ENCODE peak calls at places on chromosomes 4 and X, in six cellular contexts. A is NCI-H748 treated with DMSO at 0.1 percent for 48 hours; E is T-helper 17 cell; L is heart left ventricle; H is CD4-positive, alpha-beta T cell; K is T follicular helper cell. S is an unnamed sample.

GRCh38 chr4:14701389-14701788 is 300.9 kb upstream of the CPEB2 start:
- DNase-seq in K (no peak), E (no peak), L (no peak), H (no peak), A (no peak), S (no peak)

GRCh38 chr4:52996261-52997131 is 134.4 kb downstream of the RASL11B start:
- DNase-seq in A (no peak), E (no peak), L (peak), H (no peak), K (no peak), S (no peak)

GRCh38 chrX:52819788-52820187 is 8.7 kb downstream of the XAGE5 start:
- DNase-seq in L (no peak), H (no peak), A (no peak), K (no peak), E (no peak), S (no peak)

GRCh38 chrX:67328496-67328895 is 215.3 kb upstream of the AR start:
- DNase-seq in H (no peak), E (no peak), A (no peak), L (no peak), K (no peak), S (no peak)

GRCh38 chr4:44425614-44426208 is 22.9 kb downstream of the KCTD8 start:
- DNase-seq in K (no peak), H (no peak), E (no peak), A (peak), L (no peak), S (peak)

GRCh38 chr4:76194325-76194724 is 19.3 kb downstream of the SCARB2 start:
- DNase-seq in E (no peak), H (no peak), A (no peak), L (no peak), K (no peak), S (no peak)

GRCh38 chrX:84363674-84364073 is 138.6 kb downstream of the HDX start:
- DNase-seq in K (no peak), H (no peak), A (peak), E (no peak), L (no peak), S (no peak)

GRCh38 chrX:130172127-130172834 is 519 bp downstream of the RAB33A start:
- DNase-seq in A (no peak), K (no peak), L (no peak), H (no peak), E (no peak), S (no peak)

GRCh38 chrX:47091149-47091775 is 13.0 kb downstream of the RGN start:
- DNase-seq in K (no peak), A (no peak), H (no peak), L (no peak), E (no peak), S (peak)

GRCh38 chrX:439719-440118 is 53.0 kb upstream of the PPP2R3B start:
- DNase-seq in K (no peak), A (no peak), H (no peak), L (no peak), E (no peak), S (no peak)

GRCh38 chrX:24372021-24372763 is 11.8 kb downstream of the SUPT20HL1 start:
- DNase-seq in A (no peak), H (no peak), L (no peak), K (no peak), E (no peak), S (no peak)

GRCh38 chr4:98505991-98506390 is 152.4 kb downstream of the TSPAN5 start:
- DNase-seq in A (no peak), H (no peak), E (no peak), L (no peak), K (no peak), S (no peak)

GRCh38 chrX:10952619-10953018 is 158.5 kb upstream of the HCCS start:
- DNase-seq in E (no peak), H (no peak), L (no peak), A (no peak), K (no peak), S (no peak)

GRCh38 chrX:106014119-106014775 is 24.3 kb downstream of the SERPINA7 start:
- DNase-seq in A (no peak), H (no peak), E (no peak), K (no peak), L (no peak), S (no peak)

GRCh38 chrX:19904778-19905367 is 17.5 kb upstream of the SH3KBP1 start:
- DNase-seq in H (no peak), A (peak), K (no peak), E (no peak), L (peak), S (peak)

GRCh38 chrX:9912341-9912740 is 54.8 kb upstream of the CLDN34 start:
- DNase-seq in A (peak), H (no peak), L (no peak), K (no peak), E (no peak), S (no peak)

GRCh38 chrX:106415276-106415895 is 196.4 kb upstream of the RADX start:
- DNase-seq in L (no peak), K (no peak), E (no peak), H (no peak), A (peak), S (peak)

GRCh38 chrX:11434607-11435006 is 141.4 kb downstream of the AMELX start:
- DNase-seq in L (no peak), H (no peak), E (no peak), A (no peak), K (no peak), S (no peak)

GRCh38 chrX:106468433-106468832 is 143.3 kb upstream of the RADX start:
- DNase-seq in L (no peak), A (no peak), K (no peak), E (no peak), H (no peak), S (no peak)

GRCh38 chrX:16138108-16138427 is 14.7 kb downstream of the GRPR start:
- DNase-seq in L (no peak), K (no peak), E (no peak), A (no peak), H (no peak), S (no peak)

GRCh38 chr4:78561677-78562076 is 10.1 kb downstream of the ANXA3 start:
- DNase-seq in L (no peak), K (no peak), E (no peak), H (no peak), A (no peak), S (no peak)

GRCh38 chrX:1521459-1521956 is 15.5 kb downstream of the P2RY8 start:
- DNase-seq in K (peak), A (no peak), E (peak), H (peak), L (no peak), S (no peak)

GRCh38 chrX:14440109-14440508 is 89.2 kb upstream of the GLRA2 start:
- DNase-seq in K (no peak), E (no peak), H (no peak), L (no peak), A (no peak), S (no peak)

GRCh38 chr4:135238940-135239339 is 1037.4 kb upstream of the PABPC4L start:
- DNase-seq in K (no peak), A (no peak), E (no peak), L (no peak), H (no peak), S (no peak)

GRCh38 chrX:40154229-40154852 is 56.6 kb upstream of the BCOR start:
- DNase-seq in K (no peak), A (peak), L (peak), E (no peak), H (no peak), S (no peak)

GRCh38 chrX:45903781-45904201 is 641.4 kb downstream of the ZNF674 start:
- DNase-seq in E (no peak), A (peak), K (no peak), L (no peak), H (no peak), S (no peak)

GRCh38 chr4:125728568-125728967 is 413.8 kb downstream of the FAT4 start:
- DNase-seq in H (no peak), L (no peak), E (no peak), K (no peak), A (no peak), S (no peak)

GRCh38 chr4:141158219-141158618 is 24.9 kb upstream of the RNF150 start:
- DNase-seq in E (no peak), L (no peak), H (no peak), A (peak), K (no peak), S (no peak)

GRCh38 chr4:26323807-26324206 is 3.0 kb downstream of the RBPJ start:
- DNase-seq in H (no peak), K (no peak), E (no peak), L (no peak), A (no peak), S (no peak)

GRCh38 chrX:44144491-44144890 is 171.3 kb upstream of the NDP start:
- DNase-seq in E (no peak), L (no peak), H (no peak), K (no peak), A (no peak), S (no peak)

GRCh38 chrX:112760697-112761096 is 79.9 kb downstream of the AMOT start:
- DNase-seq in L (no peak), A (no peak), E (no peak), K (no peak), H (no peak), S (no peak)

GRCh38 chr4:174037049-174037448 is 246.4 kb downstream of the FBXO8 start:
- DNase-seq in L (no peak), A (peak), H (no peak), K (no peak), E (no peak), S (no peak)

GRCh38 chrX:70322784-70323183 is 32.9 kb downstream of the KIF4A start:
- DNase-seq in K (no peak), A (no peak), H (no peak), L (no peak), E (no peak), S (no peak)

GRCh38 chr4:112519689-112520597 is 4.0 kb upstream of the NEUROG2 start:
- DNase-seq in H (no peak), A (no peak), L (no peak), K (no peak), E (no peak), S (no peak)

GRCh38 chr4:681736-682451 is 7.1 kb downstream of the SLC49A3 start:
- DNase-seq in H (no peak), K (no peak), E (peak), L (peak), A (no peak), S (no peak)

GRCh38 chrX:22300130-22300529 is 27.4 kb downstream of the CBLL2 start:
- DNase-seq in K (no peak), H (no peak), E (no peak), A (peak), L (peak), S (no peak)

GRCh38 chrX:107738768-107739167 is 36.8 kb downstream of the TSC22D3 start:
- DNase-seq in E (no peak), L (no peak), K (no peak), H (no peak), A (no peak), S (peak)

GRCh38 chr4:34181891-34182290 is 2062.4 kb downstream of the ARAP2 start:
- DNase-seq in L (no peak), A (no peak), K (no peak), H (no peak), E (no peak), S (no peak)

S was measured in hippocampal formation.